ENCODE peak calls at places on chromosome 12, in ten cellular contexts. One of them, this sample, is unnamed.

GRCh38 chr12:128629979-128630378 is 193.8 kb downstream of the SLC15A4 start:
- DNase-seq in lower leg skin: no peak
- DNase-seq in CD4-positive, alpha-beta T cell: no peak
- DNase-seq in NCI-H748 treated with DMSO at 0.1 percent for 48 hours: no peak
- DNase-seq in neural crest cell: no peak
- DNase-seq in T-helper 1 cell: no peak
- DNase-seq in stimulated activated CD4-positive, alpha-beta T cell treated with anti-CD3 and anti-CD28 coated beads, Interleukin-4, amount 100 ng/mL, for 48 hours: no peak
- DNase-seq in DMS153: no peak
- DNase-seq in glomerular endothelial cell: no peak
- DNase-seq in cardiac fibroblast: no peak
- DNase-seq in this sample: no peak

GRCh38 chr12:66467932-66468331 is 165.6 kb downstream of the HELB start:
- DNase-seq in glomerular endothelial cell: no peak
- DNase-seq in DMS153: no peak
- DNase-seq in lower leg skin: no peak
- DNase-seq in NCI-H748 treated with DMSO at 0.1 percent for 48 hours: no peak
- DNase-seq in stimulated activated CD4-positive, alpha-beta T cell treated with anti-CD3 and anti-CD28 coated beads, Interleukin-4, amount 100 ng/mL, for 48 hours: no peak
- DNase-seq in CD4-positive, alpha-beta T cell: no peak
- DNase-seq in cardiac fibroblast: peak; percentile 1
- DNase-seq in neural crest cell: no peak
- DNase-seq in T-helper 1 cell: no peak
- DNase-seq in this sample: no peak

GRCh38 chr12:32240833-32241232 is 134.2 kb downstream of the BICD1 start:
- DNase-seq in CD4-positive, alpha-beta T cell: no peak
- DNase-seq in stimulated activated CD4-positive, alpha-beta T cell treated with anti-CD3 and anti-CD28 coated beads, Interleukin-4, amount 100 ng/mL, for 48 hours: no peak
- DNase-seq in lower leg skin: no peak
- DNase-seq in NCI-H748 treated with DMSO at 0.1 percent for 48 hours: no peak
- DNase-seq in neural crest cell: no peak
- DNase-seq in T-helper 1 cell: no peak
- DNase-seq in glomerular endothelial cell: no peak
- DNase-seq in DMS153: no peak
- DNase-seq in cardiac fibroblast: peak; percentile 52
- DNase-seq in this sample: no peak

GRCh38 chr12:131896811-131897270 is 2.4 kb downstream of the ULK1 start:
- DNase-seq in lower leg skin: no peak
- DNase-seq in stimulated activated CD4-positive, alpha-beta T cell treated with anti-CD3 and anti-CD28 coated beads, Interleukin-4, amount 100 ng/mL, for 48 hours: no peak
- DNase-seq in CD4-positive, alpha-beta T cell: no peak
- DNase-seq in DMS153: no peak
- DNase-seq in NCI-H748 treated with DMSO at 0.1 percent for 48 hours: no peak
- DNase-seq in neural crest cell: no peak
- DNase-seq in T-helper 1 cell: no peak
- DNase-seq in glomerular endothelial cell: no peak
- DNase-seq in cardiac fibroblast: no peak
- DNase-seq in this sample: no peak

GRCh38 chr12:13165578-13166120 is 30.9 kb upstream of the EMP1 start:
- DNase-seq in DMS153: peak; percentile 32
- DNase-seq in stimulated activated CD4-positive, alpha-beta T cell treated with anti-CD3 and anti-CD28 coated beads, Interleukin-4, amount 100 ng/mL, for 48 hours: peak; percentile 80
- DNase-seq in lower leg skin: peak; percentile 83
- DNase-seq in glomerular endothelial cell: no peak
- DNase-seq in NCI-H748 treated with DMSO at 0.1 percent for 48 hours: no peak
- DNase-seq in neural crest cell: no peak
- DNase-seq in cardiac fibroblast: peak; percentile 86
- DNase-seq in T-helper 1 cell: no peak
- DNase-seq in CD4-positive, alpha-beta T cell: peak; percentile 58
- DNase-seq in this sample: peak; percentile 87

GRCh38 chr12:42118136-42118879 is 26.4 kb downstream of the GXYLT1 start:
- DNase-seq in DMS153: no peak
- DNase-seq in cardiac fibroblast: peak; percentile 42
- DNase-seq in CD4-positive, alpha-beta T cell: no peak
- DNase-seq in glomerular endothelial cell: no peak
- DNase-seq in lower leg skin: no peak
- DNase-seq in NCI-H748 treated with DMSO at 0.1 percent for 48 hours: no peak
- DNase-seq in T-helper 1 cell: no peak
- DNase-seq in stimulated activated CD4-positive, alpha-beta T cell treated with anti-CD3 and anti-CD28 coated beads, Interleukin-4, amount 100 ng/mL, for 48 hours: no peak
- DNase-seq in neural crest cell: no peak
- DNase-seq in this sample: no peak

GRCh38 chr12:11697670-11698387 is 48.4 kb downstream of the ETV6 start:
- DNase-seq in glomerular endothelial cell: no peak
- DNase-seq in T-helper 1 cell: no peak
- DNase-seq in neural crest cell: no peak
- DNase-seq in lower leg skin: no peak
- DNase-seq in cardiac fibroblast: peak; percentile 90
- DNase-seq in CD4-positive, alpha-beta T cell: no peak
- DNase-seq in stimulated activated CD4-positive, alpha-beta T cell treated with anti-CD3 and anti-CD28 coated beads, Interleukin-4, amount 100 ng/mL, for 48 hours: no peak
- DNase-seq in DMS153: no peak
- DNase-seq in NCI-H748 treated with DMSO at 0.1 percent for 48 hours: no peak
- DNase-seq in this sample: no peak

GRCh38 chr12:121787063-121787774 is 6.3 kb downstream of the RHOF start:
- DNase-seq in stimulated activated CD4-positive, alpha-beta T cell treated with anti-CD3 and anti-CD28 coated beads, Interleukin-4, amount 100 ng/mL, for 48 hours: no peak
- DNase-seq in neural crest cell: no peak
- DNase-seq in cardiac fibroblast: no peak
- DNase-seq in T-helper 1 cell: peak; percentile 33
- DNase-seq in lower leg skin: no peak
- DNase-seq in DMS153: no peak
- DNase-seq in CD4-positive, alpha-beta T cell: peak; percentile 54
- DNase-seq in NCI-H748 treated with DMSO at 0.1 percent for 48 hours: no peak
- DNase-seq in glomerular endothelial cell: no peak
- DNase-seq in this sample: peak; percentile 66

GRCh38 chr12:23335593-23335992 is 613.9 kb downstream of the SOX5 start:
- DNase-seq in cardiac fibroblast: no peak
- DNase-seq in neural crest cell: no peak
- DNase-seq in NCI-H748 treated with DMSO at 0.1 percent for 48 hours: no peak
- DNase-seq in CD4-positive, alpha-beta T cell: no peak
- DNase-seq in DMS153: no peak
- DNase-seq in stimulated activated CD4-positive, alpha-beta T cell treated with anti-CD3 and anti-CD28 coated beads, Interleukin-4, amount 100 ng/mL, for 48 hours: no peak
- DNase-seq in T-helper 1 cell: no peak
- DNase-seq in lower leg skin: no peak
- DNase-seq in glomerular endothelial cell: no peak
- DNase-seq in this sample: no peak

GRCh38 chr12:96204381-96204780 is 10.2 kb downstream of the ELK3 start:
- DNase-seq in glomerular endothelial cell: no peak
- DNase-seq in lower leg skin: no peak
- DNase-seq in DMS153: no peak
- DNase-seq in neural crest cell: no peak
- DNase-seq in T-helper 1 cell: no peak
- DNase-seq in NCI-H748 treated with DMSO at 0.1 percent for 48 hours: no peak
- DNase-seq in cardiac fibroblast: no peak
- DNase-seq in stimulated activated CD4-positive, alpha-beta T cell treated with anti-CD3 and anti-CD28 coated beads, Interleukin-4, amount 100 ng/mL, for 48 hours: no peak
- DNase-seq in CD4-positive, alpha-beta T cell: no peak
- DNase-seq in this sample: no peak

GRCh38 chr12:111084172-111084571 is 163.8 kb upstream of the MYL2 start:
- DNase-seq in stimulated activated CD4-positive, alpha-beta T cell treated with anti-CD3 and anti-CD28 coated beads, Interleukin-4, amount 100 ng/mL, for 48 hours: no peak
- DNase-seq in glomerular endothelial cell: no peak
- DNase-seq in lower leg skin: no peak
- DNase-seq in CD4-positive, alpha-beta T cell: no peak
- DNase-seq in cardiac fibroblast: no peak
- DNase-seq in neural crest cell: no peak
- DNase-seq in T-helper 1 cell: no peak
- DNase-seq in DMS153: no peak
- DNase-seq in NCI-H748 treated with DMSO at 0.1 percent for 48 hours: no peak
- DNase-seq in this sample: no peak

GRCh38 chr12:70663838-70664237 is 26.6 kb upstream of the PTPRB start:
- DNase-seq in lower leg skin: no peak
- DNase-seq in T-helper 1 cell: no peak
- DNase-seq in neural crest cell: no peak
- DNase-seq in glomerular endothelial cell: no peak
- DNase-seq in CD4-positive, alpha-beta T cell: no peak
- DNase-seq in DMS153: no peak
- DNase-seq in NCI-H748 treated with DMSO at 0.1 percent for 48 hours: no peak
- DNase-seq in cardiac fibroblast: no peak
- DNase-seq in stimulated activated CD4-positive, alpha-beta T cell treated with anti-CD3 and anti-CD28 coated beads, Interleukin-4, amount 100 ng/mL, for 48 hours: no peak
- DNase-seq in this sample: no peak

This sample was measured in activated CD4-positive, alpha-beta memory T cell treated with anti-CD3 and anti-CD28 coated beads, Interleukin-2, amount 10 ng/mL, durations not matched to agents 7 days and 5 days.